ENCODE peak calls at places on chromosomes 11 and 22, in nine cellular contexts. F, X, S, V, P, U, W, R and I are unnamed samples.

GRCh38 chr11:44383246-44383645 is 73.3 kb upstream of the ALX4 start:
- DNase-seq in F (no peak), X (no peak), S (no peak), V (no peak), P (no peak), U (no peak), W (no peak), R (no peak), I (no peak)

GRCh38 chr11:12743834-12744449 is 69.7 kb downstream of the TEAD1 start:
- DNase-seq in F (no peak), X (no peak), S (no peak), V (no peak), P (no peak), U (no peak), W (no peak), R (no peak), I (no peak)

GRCh38 chr11:122850076-122850631 is 11.9 kb downstream of the CRTAM start:
- DNase-seq in F (no peak), X (no peak), S (no peak), V (peak; percentile 22), P (no peak), U (peak; percentile 75), W (no peak), R (peak; percentile 82), I (no peak)

GRCh38 chr22:40030757-40031092 is 36.0 kb downstream of the FAM83F start:
- DNase-seq in F (no peak), X (no peak), S (no peak), V (no peak), P (no peak), U (no peak), W (no peak), R (no peak), I (no peak)

GRCh38 chr22:39287076-39287743 is 32.2 kb downstream of the RPL3 start:
- DNase-seq in F (no peak), X (no peak), S (no peak), V (no peak), P (peak; percentile 71), U (no peak), W (peak; percentile 22), R (no peak), I (no peak)

GRCh38 chr22:44755956-44756361 is 3.6 kb downstream of the ARHGAP8 start:
- DNase-seq in F (no peak), X (no peak), S (no peak), V (peak; percentile 77), P (no peak), U (no peak), W (no peak), R (no peak), I (no peak)

GRCh38 chr11:13448876-13449275 is 14.1 kb downstream of the BTBD10 start:
- DNase-seq in F (no peak), X (no peak), S (peak; percentile 11), V (no peak), P (no peak), U (peak; percentile 35), W (peak; percentile 4), R (no peak), I (no peak)

GRCh38 chr11:94553938-94554337 is 10.2 kb downstream of the FUT4 start:
- DNase-seq in F (no peak), X (no peak), S (no peak), V (peak; percentile 22), P (no peak), U (peak; percentile 60), W (no peak), R (peak; percentile 77), I (no peak)

GRCh38 chr11:131356201-131356600 is 14.2 kb upstream of the NTM start:
- DNase-seq in F (no peak), X (no peak), S (no peak), V (no peak), P (no peak), U (no peak), W (no peak), R (peak; percentile 41), I (no peak)

GRCh38 chr11:86261328-86261727 is 16.8 kb downstream of the EED start:
- DNase-seq in F (no peak), X (no peak), S (no peak), V (no peak), P (no peak), U (no peak), W (no peak), R (no peak), I (no peak)

GRCh38 chr11:17013548-17014320 is 480 bp downstream of the PLEKHA7 start:
- DNase-seq in F (no peak), X (peak; percentile 45), S (no peak), V (peak; percentile 34), P (peak; percentile 60), U (no peak), W (no peak), R (no peak), I (peak; percentile 59)

GRCh38 chr11:74138572-74138971 is 32.2 kb downstream of the C2CD3 start:
- DNase-seq in F (peak; percentile 71), X (peak; percentile 34), S (peak; percentile 58), V (peak; percentile 67), P (no peak), U (peak; percentile 87), W (no peak), R (peak; percentile 96), I (no peak)

GRCh38 chr22:26887916-26888315 is 230.5 kb downstream of the MIAT start:
- DNase-seq in F (no peak), X (no peak), S (no peak), V (no peak), P (no peak), U (peak; percentile 26), W (no peak), R (no peak), I (no peak)

GRCh38 chr11:4140067-4140636 is 45.6 kb downstream of the RRM1 start:
- DNase-seq in F (no peak), X (no peak), S (no peak), V (no peak), P (no peak), U (no peak), W (no peak), R (no peak), I (no peak)

GRCh38 chr11:1442163-1442562 is 44.4 kb downstream of the MOB2 start:
- DNase-seq in F (peak; percentile 6), X (peak; percentile 95), S (peak; percentile 77), V (no peak), P (no peak), U (peak; percentile 45), W (no peak), R (no peak), I (no peak)

GRCh38 chr11:1075341-1075911 is 752 bp downstream of the MUC2 start:
- DNase-seq in F (no peak), X (no peak), S (no peak), V (no peak), P (peak; percentile 41), U (no peak), W (no peak), R (no peak), I (no peak)

GRCh38 chr11:92297551-92298237 is 73.1 kb downstream of the FAT3 start:
- DNase-seq in F (no peak), X (no peak), S (no peak), V (no peak), P (no peak), U (no peak), W (no peak), R (no peak), I (no peak)

GRCh38 chr11:35464308-35464707 is 45.0 kb upstream of the SLC1A2 start:
- DNase-seq in F (no peak), X (no peak), S (no peak), V (no peak), P (no peak), U (peak; percentile 23), W (no peak), R (peak; percentile 44), I (no peak)

GRCh38 chr11:5536482-5536881 is 11.9 kb downstream of the OR52H1 start:
- DNase-seq in F (no peak), X (no peak), S (no peak), V (no peak), P (no peak), U (no peak), W (no peak), R (no peak), I (no peak)

GRCh38 chr11:119055901-119056300 is 1.1 kb downstream of the HYOU1 start:
- DNase-seq in F (no peak), X (peak; percentile 68), S (no peak), V (no peak), P (no peak), U (peak; percentile 62), W (peak; percentile 59), R (peak; percentile 58), I (no peak)

GRCh38 chr11:123316003-123316402 is 114.1 kb upstream of the GRAMD1B start:
- DNase-seq in F (no peak), X (no peak), S (no peak), V (no peak), P (no peak), U (no peak), W (no peak), R (no peak), I (no peak)

GRCh38 chr11:47399860-47400812 is 8.3 kb upstream of the SLC39A13 start:
- DNase-seq in F (no peak), X (no peak), S (peak; percentile 89), V (no peak), P (no peak), U (no peak), W (peak; percentile 92), R (no peak), I (no peak)

GRCh38 chr11:48020092-48020755 is 39.9 kb downstream of the PTPRJ start:
- DNase-seq in F (no peak), X (no peak), S (no peak), V (no peak), P (no peak), U (no peak), W (peak; percentile 92), R (no peak), I (no peak)

GRCh38 chr22:44485494-44485893 is 12.5 kb downstream of the RTL6 start:
- DNase-seq in F (no peak), X (no peak), S (no peak), V (no peak), P (no peak), U (no peak), W (no peak), R (no peak), I (no peak)

GRCh38 chr11:112613051-112613972 is 347.9 kb upstream of the NCAM1 start:
- DNase-seq in F (no peak), X (peak; percentile 50), S (no peak), V (peak; percentile 55), P (no peak), U (peak; percentile 77), W (no peak), R (peak; percentile 64), I (no peak)

GRCh38 chr11:7512525-7513209 is 1.1 kb upstream of the PPFIBP2 start:
- DNase-seq in F (no peak), X (peak; percentile 38), S (peak; percentile 15), V (no peak), P (peak; percentile 89), U (peak; percentile 76), W (peak; percentile 91), R (no peak), I (peak; percentile 68)

GRCh38 chr11:96307748-96308133 is 35.3 kb downstream of the MAML2 start:
- DNase-seq in F (peak; percentile 65), X (no peak), S (no peak), V (peak; percentile 28), P (no peak), U (peak; percentile 92), W (no peak), R (peak; percentile 96), I (no peak)

GRCh38 chr11:62880231-62880802 is 379 bp upstream of the SLC3A2 start:
- DNase-seq in F (no peak), X (no peak), S (peak; percentile 60), V (peak; percentile 49), P (peak; percentile 71), U (peak; percentile 96), W (peak; percentile 28), R (peak; percentile 89), I (no peak)

GRCh38 chr11:60305906-60306619 is 21.0 kb upstream of the MS4A6E start:
- DNase-seq in F (no peak), X (no peak), S (no peak), V (no peak), P (no peak), U (peak; percentile 11), W (no peak), R (peak; percentile 77), I (no peak)